ENCODE peak calls at places on chromosomes 12 and 14, in six cellular contexts. One of them, this sample, is unnamed.

GRCh38 chr12:41521872-41522379 is 333.8 kb downstream of the PDZRN4 start:
- DNase-seq in WTC11: no peak
- DNase-seq in activated naive CD4-positive, alpha-beta T cell: no peak
- DNase-seq in T-helper 17 cell: no peak
- DNase-seq in endodermal cell: no peak
- DNase-seq in mucosa of gallbladder: no peak
- DNase-seq in this sample: no peak

GRCh38 chr14:71555654-71556559 is 376.3 kb upstream of the RGS6 start:
- DNase-seq in WTC11: no peak
- DNase-seq in activated naive CD4-positive, alpha-beta T cell: no peak
- DNase-seq in T-helper 17 cell: no peak
- DNase-seq in endodermal cell: no peak
- DNase-seq in mucosa of gallbladder: no peak
- DNase-seq in this sample: no peak

GRCh38 chr14:22847661-22848341 is 11.4 kb downstream of the MMP14 start:
- DNase-seq in WTC11: no peak
- DNase-seq in activated naive CD4-positive, alpha-beta T cell: no peak
- DNase-seq in T-helper 17 cell: no peak
- DNase-seq in endodermal cell: peak
- DNase-seq in mucosa of gallbladder: no peak
- DNase-seq in this sample: no peak

GRCh38 chr14:100862277-100862676 is 36.4 kb downstream of the MEG3 start:
- DNase-seq in WTC11: no peak
- DNase-seq in activated naive CD4-positive, alpha-beta T cell: no peak
- DNase-seq in T-helper 17 cell: no peak
- DNase-seq in endodermal cell: no peak
- DNase-seq in mucosa of gallbladder: no peak
- DNase-seq in this sample: no peak

GRCh38 chr12:3091650-3092207 is 14.6 kb downstream of the TSPAN9 start:
- DNase-seq in WTC11: no peak
- DNase-seq in activated naive CD4-positive, alpha-beta T cell: no peak
- DNase-seq in T-helper 17 cell: no peak
- DNase-seq in endodermal cell: no peak
- DNase-seq in mucosa of gallbladder: no peak
- DNase-seq in this sample: no peak

GRCh38 chr14:65628664-65629063 is 216.1 kb downstream of the FUT8 start:
- DNase-seq in WTC11: no peak
- DNase-seq in activated naive CD4-positive, alpha-beta T cell: no peak
- DNase-seq in T-helper 17 cell: no peak
- DNase-seq in endodermal cell: no peak
- DNase-seq in mucosa of gallbladder: no peak
- DNase-seq in this sample: no peak

GRCh38 chr14:90319173-90319572 is 12.6 kb downstream of the NRDE2 start:
- DNase-seq in WTC11: no peak
- DNase-seq in activated naive CD4-positive, alpha-beta T cell: no peak
- DNase-seq in T-helper 17 cell: no peak
- DNase-seq in endodermal cell: no peak
- DNase-seq in mucosa of gallbladder: no peak
- DNase-seq in this sample: no peak

GRCh38 chr12:31431721-31432120 is 105.8 kb upstream of the SINHCAF start:
- DNase-seq in WTC11: no peak
- DNase-seq in activated naive CD4-positive, alpha-beta T cell: no peak
- DNase-seq in T-helper 17 cell: no peak
- DNase-seq in endodermal cell: no peak
- DNase-seq in mucosa of gallbladder: no peak
- DNase-seq in this sample: no peak

GRCh38 chr12:24198070-24198469 is 248.6 kb upstream of the SOX5 start:
- DNase-seq in WTC11: no peak
- DNase-seq in activated naive CD4-positive, alpha-beta T cell: no peak
- DNase-seq in T-helper 17 cell: no peak
- DNase-seq in endodermal cell: no peak
- DNase-seq in mucosa of gallbladder: no peak
- DNase-seq in this sample: no peak

GRCh38 chr12:51917746-51918453 is 10.6 kb downstream of the ACVRL1 start:
- DNase-seq in WTC11: no peak
- DNase-seq in activated naive CD4-positive, alpha-beta T cell: no peak
- DNase-seq in T-helper 17 cell: no peak
- DNase-seq in endodermal cell: peak
- DNase-seq in mucosa of gallbladder: no peak
- DNase-seq in this sample: no peak

GRCh38 chr14:89344871-89345270 is 72.2 kb downstream of the FOXN3 start:
- DNase-seq in WTC11: no peak
- DNase-seq in activated naive CD4-positive, alpha-beta T cell: no peak
- DNase-seq in T-helper 17 cell: no peak
- DNase-seq in endodermal cell: no peak
- DNase-seq in mucosa of gallbladder: no peak
- DNase-seq in this sample: no peak

GRCh38 chr12:101891462-101891971 is 14.1 kb downstream of the DRAM1 start:
- DNase-seq in WTC11: no peak
- DNase-seq in activated naive CD4-positive, alpha-beta T cell: no peak
- DNase-seq in T-helper 17 cell: no peak
- DNase-seq in endodermal cell: no peak
- DNase-seq in mucosa of gallbladder: no peak
- DNase-seq in this sample: no peak

GRCh38 chr12:54294152-54294913 is 6.5 kb downstream of the NFE2 start:
- DNase-seq in WTC11: peak
- DNase-seq in activated naive CD4-positive, alpha-beta T cell: no peak
- DNase-seq in T-helper 17 cell: no peak
- DNase-seq in endodermal cell: peak
- DNase-seq in mucosa of gallbladder: peak
- DNase-seq in this sample: no peak

GRCh38 chr12:131482686-131483085 is 228.2 kb upstream of the SFSWAP start:
- DNase-seq in WTC11: no peak
- DNase-seq in activated naive CD4-positive, alpha-beta T cell: no peak
- DNase-seq in T-helper 17 cell: no peak
- DNase-seq in endodermal cell: peak
- DNase-seq in mucosa of gallbladder: no peak
- DNase-seq in this sample: no peak

GRCh38 chr12:57019983-57020719 is 3.8 kb upstream of the TAC3 start:
- DNase-seq in WTC11: no peak
- DNase-seq in activated naive CD4-positive, alpha-beta T cell: no peak
- DNase-seq in T-helper 17 cell: no peak
- DNase-seq in endodermal cell: no peak
- DNase-seq in mucosa of gallbladder: no peak
- DNase-seq in this sample: no peak

GRCh38 chr14:52888839-52889838 is 61.7 kb downstream of the FERMT2 start:
- DNase-seq in WTC11: no peak
- DNase-seq in activated naive CD4-positive, alpha-beta T cell: no peak
- DNase-seq in T-helper 17 cell: no peak
- DNase-seq in endodermal cell: no peak
- DNase-seq in mucosa of gallbladder: no peak
- DNase-seq in this sample: no peak

GRCh38 chr14:24246765-24247212 is 4.4 kb upstream of the TINF2 start:
- DNase-seq in WTC11: no peak
- DNase-seq in activated naive CD4-positive, alpha-beta T cell: no peak
- DNase-seq in T-helper 17 cell: no peak
- DNase-seq in endodermal cell: no peak
- DNase-seq in mucosa of gallbladder: no peak
- DNase-seq in this sample: no peak

GRCh38 chr12:84632556-84632955 is 280.0 kb downstream of the SLC6A15 start:
- DNase-seq in WTC11: no peak
- DNase-seq in activated naive CD4-positive, alpha-beta T cell: no peak
- DNase-seq in T-helper 17 cell: no peak
- DNase-seq in endodermal cell: no peak
- DNase-seq in mucosa of gallbladder: no peak
- DNase-seq in this sample: no peak

GRCh38 chr12:15897433-15897832 is 13.7 kb upstream of the DERA start:
- DNase-seq in WTC11: no peak
- DNase-seq in activated naive CD4-positive, alpha-beta T cell: no peak
- DNase-seq in T-helper 17 cell: no peak
- DNase-seq in endodermal cell: no peak
- DNase-seq in mucosa of gallbladder: no peak
- DNase-seq in this sample: no peak

GRCh38 chr12:33330940-33331339 is 108.7 kb downstream of the SYT10 start:
- DNase-seq in WTC11: no peak
- DNase-seq in activated naive CD4-positive, alpha-beta T cell: no peak
- DNase-seq in T-helper 17 cell: no peak
- DNase-seq in endodermal cell: no peak
- DNase-seq in mucosa of gallbladder: no peak
- DNase-seq in this sample: no peak

GRCh38 chr12:92147491-92147890 is 1.8 kb upstream of the BTG1 start:
- DNase-seq in WTC11: no peak
- DNase-seq in activated naive CD4-positive, alpha-beta T cell: no peak
- DNase-seq in T-helper 17 cell: no peak
- DNase-seq in endodermal cell: peak
- DNase-seq in mucosa of gallbladder: no peak
- DNase-seq in this sample: no peak

GRCh38 chr14:51846631-51847488 is 13.6 kb upstream of the GNG2 start:
- DNase-seq in WTC11: peak
- DNase-seq in activated naive CD4-positive, alpha-beta T cell: peak
- DNase-seq in T-helper 17 cell: peak
- DNase-seq in endodermal cell: peak
- DNase-seq in mucosa of gallbladder: peak
- DNase-seq in this sample: peak

GRCh38 chr14:91220581-91221000 is 23.9 kb downstream of the GPR68 start:
- DNase-seq in WTC11: no peak
- DNase-seq in activated naive CD4-positive, alpha-beta T cell: no peak
- DNase-seq in T-helper 17 cell: no peak
- DNase-seq in endodermal cell: no peak
- DNase-seq in mucosa of gallbladder: no peak
- DNase-seq in this sample: no peak